ENCODE peak calls at places on chromosome 7, in five cellular contexts. One of them, this sample, is unnamed.

GRCh38 chr7:67453981-67454380 is 457.3 kb downstream of the TYW1 start:
- DNase-seq in left cardiac atrium: no peak
- DNase-seq in NCI-H82: no peak
- DNase-seq in iPS-NIHi11: no peak
- DNase-seq in NCI-H1048: no peak
- DNase-seq in this sample: no peak

GRCh38 chr7:52959336-52959735 is 76.1 kb upstream of the POM121L12 start:
- DNase-seq in left cardiac atrium: no peak
- DNase-seq in NCI-H82: no peak
- DNase-seq in iPS-NIHi11: no peak
- DNase-seq in NCI-H1048: no peak
- DNase-seq in this sample: no peak

GRCh38 chr7:29958667-29959358 is 30.8 kb downstream of the SCRN1 start:
- DNase-seq in left cardiac atrium: no peak
- DNase-seq in NCI-H82: no peak
- DNase-seq in iPS-NIHi11: no peak
- DNase-seq in NCI-H1048: no peak
- DNase-seq in this sample: no peak

GRCh38 chr7:99003419-99003818 is 125.1 kb downstream of the TRRAP start:
- DNase-seq in left cardiac atrium: no peak
- DNase-seq in NCI-H82: no peak
- DNase-seq in iPS-NIHi11: no peak
- DNase-seq in NCI-H1048: no peak
- DNase-seq in this sample: peak

GRCh38 chr7:9242604-9243003 is 809.2 kb downstream of the NXPH1 start:
- DNase-seq in left cardiac atrium: no peak
- DNase-seq in NCI-H82: no peak
- DNase-seq in iPS-NIHi11: no peak
- DNase-seq in NCI-H1048: no peak
- DNase-seq in this sample: no peak

GRCh38 chr7:101595246-101595645 is 33.9 kb downstream of the MYL10 start:
- DNase-seq in left cardiac atrium: no peak
- DNase-seq in NCI-H82: no peak
- DNase-seq in iPS-NIHi11: no peak
- DNase-seq in NCI-H1048: no peak
- DNase-seq in this sample: no peak

GRCh38 chr7:111113263-111114017 is 22.5 kb downstream of the LRRN3 start:
- DNase-seq in left cardiac atrium: no peak
- DNase-seq in NCI-H82: no peak
- DNase-seq in iPS-NIHi11: no peak
- DNase-seq in NCI-H1048: no peak
- DNase-seq in this sample: no peak

GRCh38 chr7:39882148-39882784 is 67.8 kb upstream of the CDK13 start:
- DNase-seq in left cardiac atrium: no peak
- DNase-seq in NCI-H82: peak
- DNase-seq in iPS-NIHi11: no peak
- DNase-seq in NCI-H1048: no peak
- DNase-seq in this sample: no peak

GRCh38 chr7:139079861-139080260 is 29.7 kb downstream of the ZC3HAV1 start:
- DNase-seq in left cardiac atrium: no peak
- DNase-seq in NCI-H82: no peak
- DNase-seq in iPS-NIHi11: no peak
- DNase-seq in NCI-H1048: no peak
- DNase-seq in this sample: no peak

GRCh38 chr7:137266764-137267163 is 76.8 kb downstream of the PTN start:
- DNase-seq in left cardiac atrium: no peak
- DNase-seq in NCI-H82: no peak
- DNase-seq in iPS-NIHi11: no peak
- DNase-seq in NCI-H1048: no peak
- DNase-seq in this sample: no peak

GRCh38 chr7:138697535-138698182 is 3.5 kb downstream of the SVOPL start:
- DNase-seq in left cardiac atrium: no peak
- DNase-seq in NCI-H82: no peak
- DNase-seq in iPS-NIHi11: no peak
- DNase-seq in NCI-H1048: no peak
- DNase-seq in this sample: no peak

GRCh38 chr7:99525713-99526440 is 21.4 kb downstream of the ZKSCAN5 start:
- DNase-seq in left cardiac atrium: no peak
- DNase-seq in NCI-H82: peak
- DNase-seq in iPS-NIHi11: no peak
- DNase-seq in NCI-H1048: no peak
- DNase-seq in this sample: no peak

GRCh38 chr7:26278769-26279168 is 12.9 kb upstream of the SNX10 start:
- DNase-seq in left cardiac atrium: no peak
- DNase-seq in NCI-H82: no peak
- DNase-seq in iPS-NIHi11: no peak
- DNase-seq in NCI-H1048: no peak
- DNase-seq in this sample: no peak

GRCh38 chr7:96321041-96321669 is 743 bp downstream of the SLC25A13 start:
- DNase-seq in left cardiac atrium: peak
- DNase-seq in NCI-H82: peak
- DNase-seq in iPS-NIHi11: peak
- DNase-seq in NCI-H1048: peak
- DNase-seq in this sample: no peak

GRCh38 chr7:36951257-36951697 is 227.0 kb upstream of the AOAH start:
- DNase-seq in left cardiac atrium: no peak
- DNase-seq in NCI-H82: no peak
- DNase-seq in iPS-NIHi11: no peak
- DNase-seq in NCI-H1048: no peak
- DNase-seq in this sample: no peak

GRCh38 chr7:29408841-29409243 is 154.8 kb upstream of the PRR15 start:
- DNase-seq in left cardiac atrium: peak
- DNase-seq in NCI-H82: peak
- DNase-seq in iPS-NIHi11: peak
- DNase-seq in NCI-H1048: no peak
- DNase-seq in this sample: peak

GRCh38 chr7:55170335-55170734 is 151.5 kb downstream of the EGFR start:
- DNase-seq in left cardiac atrium: no peak
- DNase-seq in NCI-H82: no peak
- DNase-seq in iPS-NIHi11: no peak
- DNase-seq in NCI-H1048: no peak
- DNase-seq in this sample: no peak

GRCh38 chr7:85508642-85509429 is 322.0 kb upstream of the SEMA3D start:
- DNase-seq in left cardiac atrium: no peak
- DNase-seq in NCI-H82: peak
- DNase-seq in iPS-NIHi11: no peak
- DNase-seq in NCI-H1048: no peak
- DNase-seq in this sample: no peak

GRCh38 chr7:44216019-44216418 is 15.2 kb downstream of the YKT6 start:
- DNase-seq in left cardiac atrium: no peak
- DNase-seq in NCI-H82: no peak
- DNase-seq in iPS-NIHi11: no peak
- DNase-seq in NCI-H1048: no peak
- DNase-seq in this sample: no peak

GRCh38 chr7:82428186-82428961 is 15.2 kb downstream of the CACNA2D1 start:
- DNase-seq in left cardiac atrium: no peak
- DNase-seq in NCI-H82: no peak
- DNase-seq in iPS-NIHi11: no peak
- DNase-seq in NCI-H1048: no peak
- DNase-seq in this sample: no peak

GRCh38 chr7:54546081-54546985 is 4.2 kb downstream of the VSTM2A start:
- DNase-seq in left cardiac atrium: no peak
- DNase-seq in NCI-H82: peak
- DNase-seq in iPS-NIHi11: peak
- DNase-seq in NCI-H1048: no peak
- DNase-seq in this sample: no peak

GRCh38 chr7:38105874-38106483 is 72.1 kb upstream of the STARD3NL start:
- DNase-seq in left cardiac atrium: no peak
- DNase-seq in NCI-H82: peak
- DNase-seq in iPS-NIHi11: peak
- DNase-seq in NCI-H1048: peak
- DNase-seq in this sample: no peak

GRCh38 chr7:28939844-28940243 is 18.3 kb downstream of the TRIL start:
- DNase-seq in left cardiac atrium: no peak
- DNase-seq in NCI-H82: no peak
- DNase-seq in iPS-NIHi11: no peak
- DNase-seq in NCI-H1048: no peak
- DNase-seq in this sample: no peak

GRCh38 chr7:127819975-127820778 is 168.2 kb downstream of the SND1 start:
- DNase-seq in left cardiac atrium: no peak
- DNase-seq in NCI-H82: peak
- DNase-seq in iPS-NIHi11: no peak
- DNase-seq in NCI-H1048: no peak
- DNase-seq in this sample: no peak

GRCh38 chr7:133036290-133036689 is 45.6 kb downstream of the CHCHD3 start:
- DNase-seq in left cardiac atrium: no peak
- DNase-seq in NCI-H82: no peak
- DNase-seq in iPS-NIHi11: no peak
- DNase-seq in NCI-H1048: no peak
- DNase-seq in this sample: no peak

GRCh38 chr7:39720586-39720985 is 97.2 kb downstream of the RALA start:
- DNase-seq in left cardiac atrium: no peak
- DNase-seq in NCI-H82: no peak
- DNase-seq in iPS-NIHi11: peak
- DNase-seq in NCI-H1048: peak
- DNase-seq in this sample: no peak

GRCh38 chr7:116582164-116582732 is 57.4 kb downstream of the CAV1 start:
- DNase-seq in left cardiac atrium: no peak
- DNase-seq in NCI-H82: no peak
- DNase-seq in iPS-NIHi11: no peak
- DNase-seq in NCI-H1048: no peak
- DNase-seq in this sample: no peak

GRCh38 chr7:18541189-18541870 is 45.8 kb downstream of the HDAC9 start:
- DNase-seq in left cardiac atrium: peak
- DNase-seq in NCI-H82: no peak
- DNase-seq in iPS-NIHi11: peak
- DNase-seq in NCI-H1048: no peak
- DNase-seq in this sample: no peak

GRCh38 chr7:76040126-76040525 is 7.7 kb downstream of the STYXL1 start:
- DNase-seq in left cardiac atrium: no peak
- DNase-seq in NCI-H82: no peak
- DNase-seq in iPS-NIHi11: no peak
- DNase-seq in NCI-H1048: no peak
- DNase-seq in this sample: no peak

GRCh38 chr7:128188396-128189230 is 52.5 kb upstream of the LEP start:
- DNase-seq in left cardiac atrium: no peak
- DNase-seq in NCI-H82: no peak
- DNase-seq in iPS-NIHi11: no peak
- DNase-seq in NCI-H1048: no peak
- DNase-seq in this sample: no peak

GRCh38 chr7:101602484-101603241 is 26.4 kb downstream of the MYL10 start:
- DNase-seq in left cardiac atrium: peak
- DNase-seq in NCI-H82: peak
- DNase-seq in iPS-NIHi11: peak
- DNase-seq in NCI-H1048: peak
- DNase-seq in this sample: peak

GRCh38 chr7:149866817-149867447 is 6.8 kb upstream of the ATP6V0E2 start:
- DNase-seq in left cardiac atrium: no peak
- DNase-seq in NCI-H82: no peak
- DNase-seq in iPS-NIHi11: no peak
- DNase-seq in NCI-H1048: no peak
- DNase-seq in this sample: no peak

GRCh38 chr7:6246257-6246917 is 26.0 kb downstream of the CYTH3 start:
- DNase-seq in left cardiac atrium: no peak
- DNase-seq in NCI-H82: no peak
- DNase-seq in iPS-NIHi11: no peak
- DNase-seq in NCI-H1048: no peak
- DNase-seq in this sample: no peak

GRCh38 chr7:49866076-49866735 is 92.8 kb downstream of the VWC2 start:
- DNase-seq in left cardiac atrium: no peak
- DNase-seq in NCI-H82: no peak
- DNase-seq in iPS-NIHi11: no peak
- DNase-seq in NCI-H1048: no peak
- DNase-seq in this sample: no peak

GRCh38 chr7:135965602-135966001 is 11.6 kb downstream of the MTPN start:
- DNase-seq in left cardiac atrium: no peak
- DNase-seq in NCI-H82: no peak
- DNase-seq in iPS-NIHi11: no peak
- DNase-seq in NCI-H1048: no peak
- DNase-seq in this sample: no peak

GRCh38 chr7:154289119-154289518 is 236.9 kb downstream of the DPP6 start:
- DNase-seq in left cardiac atrium: no peak
- DNase-seq in NCI-H82: no peak
- DNase-seq in iPS-NIHi11: no peak
- DNase-seq in NCI-H1048: no peak
- DNase-seq in this sample: no peak

GRCh38 chr7:2146676-2147472 is 85.9 kb downstream of the MAD1L1 start:
- DNase-seq in left cardiac atrium: no peak
- DNase-seq in NCI-H82: no peak
- DNase-seq in iPS-NIHi11: no peak
- DNase-seq in NCI-H1048: no peak
- DNase-seq in this sample: no peak